ENCODE peak calls at places on chromosomes 3 and 15, in seven cellular contexts. D is MM.1S, J is Peyer's patch, X is GM10248, Z is GM13977, I is HL-60, Q is Caco-2. B is an unnamed sample.

GRCh38 chr15:44545934-44546802 is 9.2 kb downstream of the EIF3J start:
- DNase-seq in J (no peak), X (peak; percentile 45), Q (no peak), D (peak; percentile 74), Z (peak; percentile 53), I (no peak), B (no peak)

GRCh38 chr3:113914646-113915045 is 33.2 kb upstream of the ZDHHC23 start:
- DNase-seq in Q (no peak), Z (no peak), I (no peak), J (no peak), D (no peak), X (no peak), B (no peak)

GRCh38 chr3:55692295-55692957 is 205.3 kb upstream of the WNT5A start:
- DNase-seq in I (no peak), J (no peak), D (no peak), Z (no peak), Q (no peak), X (no peak), B (no peak)

GRCh38 chr3:102733811-102734574 is 299.2 kb downstream of the ZPLD1 start:
- DNase-seq in I (no peak), D (no peak), Q (no peak), Z (no peak), X (no peak), J (no peak), B (no peak)

GRCh38 chr3:141368925-141369794 is 856 bp downstream of the ZBTB38 start:
- DNase-seq in J (no peak), X (no peak), Z (no peak), Q (no peak), D (peak; percentile 5), I (no peak), B (no peak)

GRCh38 chr3:122024800-122025199 is 2.8 kb upstream of the ILDR1 start:
- DNase-seq in Q (no peak), Z (no peak), X (no peak), J (no peak), I (no peak), D (no peak), B (no peak)

GRCh38 chr3:69819283-69819682 is 80.0 kb downstream of the MITF start:
- DNase-seq in D (no peak), Z (no peak), I (no peak), Q (no peak), J (no peak), X (no peak), B (no peak)

GRCh38 chr3:17518189-17519059 is 224.0 kb downstream of the TBC1D5 start:
- DNase-seq in I (no peak), D (no peak), Q (no peak), J (no peak), Z (no peak), X (no peak), B (no peak)

DNA sequence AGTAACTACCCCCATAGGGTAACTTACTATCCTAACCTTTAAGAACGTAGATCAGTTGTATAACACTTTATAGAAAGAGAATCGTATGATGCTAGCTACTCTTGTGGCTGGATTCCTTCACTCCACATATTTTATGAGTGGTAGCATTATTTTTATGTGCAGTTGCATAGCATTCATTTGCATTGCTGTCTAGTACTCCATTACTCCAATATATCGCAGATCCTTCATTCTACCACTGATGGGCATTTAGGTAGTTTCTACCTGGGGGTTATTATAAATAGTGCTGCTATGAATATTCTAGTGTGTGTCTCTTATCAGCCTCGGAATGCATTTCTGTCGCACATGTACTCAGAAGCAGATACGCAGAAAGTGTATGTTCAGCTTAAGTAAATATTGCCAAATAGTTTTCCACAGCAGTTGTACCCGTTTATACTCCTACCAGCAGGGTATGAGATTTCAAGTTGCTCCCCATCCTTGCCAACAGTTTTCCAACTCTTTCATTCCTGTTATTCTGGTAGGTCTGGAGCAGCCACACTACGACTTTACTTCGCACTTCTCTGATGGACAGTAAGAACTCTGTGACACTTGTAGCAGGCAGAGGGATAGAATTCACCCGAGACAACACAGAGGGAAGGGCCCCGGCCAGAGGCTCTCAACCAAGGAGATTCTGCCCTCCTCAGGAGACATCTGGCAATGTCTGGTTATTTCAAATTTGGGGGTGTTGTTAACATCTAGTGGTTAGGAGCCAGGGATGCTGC is 9.8 kb upstream of the VGLL4 start:
- DNase-seq in Z (no peak), Q (no peak), D (no peak), X (no peak), J (no peak), I (no peak), B (no peak)
- TF ChIP-seq CTCF in Z (peak; percentile 2), Q (no peak), D (no peak), X (no peak), J (no peak), I (no peak), B (no peak)

GRCh38 chr3:14728113-14728512 is 53.2 kb downstream of the C3orf20 start:
- DNase-seq in D (no peak), Q (no peak), I (no peak), X (no peak), Z (no peak), J (no peak), B (no peak)

GRCh38 chr3:14725015-14725431 is 50.1 kb downstream of the C3orf20 start:
- DNase-seq in D (no peak), I (no peak), Z (no peak), X (no peak), Q (no peak), J (peak; percentile 56), B (no peak)

GRCh38 chr3:14721126-14721864 is 46.4 kb downstream of the C3orf20 start:
- DNase-seq in X (no peak), Z (no peak), I (no peak), D (no peak), Q (no peak), J (no peak), B (no peak)

GRCh38 chr3:14730703-14731102 is 55.8 kb downstream of the C3orf20 start:
- DNase-seq in D (no peak), Q (no peak), I (no peak), Z (no peak), J (no peak), X (no peak), B (no peak)

DNA sequence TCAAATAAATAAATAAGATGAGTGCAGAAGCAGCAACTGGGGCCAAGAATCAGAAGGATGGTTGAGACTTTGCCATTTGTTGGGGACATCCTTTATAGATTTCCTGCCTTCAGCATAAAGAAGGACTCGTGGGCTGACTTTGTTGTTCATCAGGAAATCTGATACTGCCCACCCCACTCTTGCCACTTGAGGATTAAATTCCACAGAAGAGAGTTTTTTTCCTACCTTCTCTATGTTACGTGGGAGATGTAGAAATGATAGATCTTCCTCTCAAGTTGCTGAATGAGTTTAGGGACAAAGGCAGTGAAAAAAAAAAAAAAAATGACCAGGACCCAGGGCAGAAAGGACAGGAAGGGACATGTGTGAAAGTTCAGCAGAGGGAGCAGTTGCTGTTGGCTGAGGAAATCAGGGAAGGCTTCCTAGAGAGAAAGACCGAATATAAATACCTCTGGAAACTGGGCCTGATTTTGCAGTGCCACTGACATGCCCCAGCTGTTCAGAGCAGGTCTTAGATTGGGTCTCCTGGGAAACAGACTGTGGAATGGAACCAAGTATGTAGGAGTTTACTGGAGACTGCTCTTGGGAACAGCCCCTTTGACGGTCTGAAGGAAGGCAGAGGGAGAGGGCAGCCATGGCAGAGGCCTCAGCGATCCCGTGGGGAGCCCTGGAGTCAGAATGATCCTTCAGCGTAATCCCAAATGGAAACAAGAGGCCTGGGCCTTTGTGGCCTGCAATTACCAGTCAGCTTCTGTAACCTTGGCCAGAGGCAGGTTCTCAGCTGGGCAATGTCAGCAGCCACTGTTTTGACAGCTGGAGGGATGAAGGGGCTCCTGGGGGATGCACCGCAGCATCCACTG is 50.9 kb downstream of the C3orf20 start:
- DNase-seq in X (no peak), I (no peak), D (no peak), J (peak; percentile 62), Q (no peak), Z (no peak), B (no peak)
- TF ChIP-seq CTCF in X (no peak), I (no peak), D (no peak), J (no peak), Q (no peak), Z (no peak), B (no peak)

GRCh38 chr15:98647026-98647773 is 1.1 kb upstream of the IGF1R start:
- DNase-seq in J (peak; percentile 75), Q (peak; percentile 83), Z (peak; percentile 83), D (peak; percentile 85), I (peak; percentile 67), X (peak; percentile 81), B (peak; percentile 69)

GRCh38 chr15:98649996-98650870 is 1.9 kb downstream of the IGF1R start:
- DNase-seq in Z (no peak), Q (no peak), J (peak; percentile 58), I (peak; percentile 45), X (no peak), D (no peak), B (peak; percentile 75)

GRCh38 chr15:98649621-98649995 is 1.3 kb downstream of the IGF1R start:
- DNase-seq in Q (no peak), D (peak; percentile 43), Z (peak; percentile 52), J (peak; percentile 60), I (peak; percentile 60), X (no peak), B (peak; percentile 51)

GRCh38 chr15:98647774-98648653 is at the start of gene IGF1R:
- DNase-seq in D (peak; percentile 93), Q (peak; percentile 81), Z (peak; percentile 91), I (peak; percentile 81), X (peak; percentile 86), J (peak; percentile 91), B (peak; percentile 95)

DNA sequence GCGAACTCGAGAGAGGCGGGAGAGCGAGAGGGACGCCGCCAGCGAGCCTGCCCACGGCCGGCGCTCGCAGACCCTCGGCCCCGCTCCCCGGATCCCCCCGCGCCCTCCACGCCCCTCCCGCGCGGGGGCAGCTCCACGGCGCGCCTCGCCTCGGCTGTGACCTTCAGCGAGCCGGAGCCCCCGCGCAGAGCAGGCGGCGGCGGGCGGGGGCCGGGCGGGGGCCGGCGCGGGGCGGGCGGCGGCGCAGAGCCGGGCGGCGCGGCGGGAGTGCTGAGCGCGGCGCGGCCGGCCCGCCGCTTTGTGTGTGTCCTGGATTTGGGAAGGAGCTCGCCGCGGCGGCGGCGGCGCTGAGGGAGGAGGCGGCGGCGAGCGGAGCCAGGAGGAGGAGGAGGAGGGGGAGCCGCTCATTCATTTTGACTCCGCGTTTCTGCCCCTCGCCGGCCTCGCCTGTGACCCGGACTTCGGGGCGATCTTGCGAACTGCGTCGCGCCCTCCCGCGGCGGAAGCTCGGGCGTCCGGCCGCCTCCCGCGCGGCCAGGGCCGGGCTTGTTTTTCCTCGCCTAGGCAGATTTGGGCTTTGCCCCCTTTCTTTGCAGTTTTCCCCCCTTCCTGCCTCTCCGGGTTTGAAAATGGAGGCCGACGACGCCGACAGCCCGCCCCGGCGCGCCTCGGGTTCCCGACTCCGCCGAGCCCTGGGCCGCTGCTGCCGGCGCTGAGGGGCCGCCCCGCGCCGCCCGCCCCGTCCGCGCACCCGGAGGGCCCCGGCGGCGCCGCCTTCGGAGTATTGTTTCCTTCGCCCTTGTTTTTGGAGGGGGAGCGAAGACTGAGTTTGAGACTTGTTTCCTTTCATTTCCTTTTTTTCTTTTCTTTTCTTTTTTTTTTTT is 557 bp downstream of the IGF1R start:
- DNase-seq in I (peak; percentile 29), D (peak; percentile 59), J (peak; percentile 68), X (peak; percentile 45), Q (no peak), Z (peak; percentile 64), B (peak; percentile 35)
- TF ChIP-seq CTCF in I (no peak), D (no peak), J (no peak), X (no peak), Q (no peak), Z (peak; percentile 23), B (no peak)

GRCh38 chr3:9795212-9795611 is 2.3 kb downstream of the ARPC4 start:
- DNase-seq in Q (no peak), I (peak; percentile 48), Z (no peak), X (peak; percentile 43), D (no peak), J (no peak), B (no peak)

GRCh38 chr3:9803494-9803893 is 6.6 kb upstream of the TTLL3 start:
- DNase-seq in I (no peak), Z (no peak), J (no peak), X (no peak), D (no peak), Q (no peak), B (no peak)

GRCh38 chr3:9797196-9797945 is 4.5 kb downstream of the ARPC4 start:
- DNase-seq in Q (no peak), I (no peak), Z (no peak), D (no peak), X (no peak), J (no peak), B (no peak)

GRCh38 chr3:9806137-9806536 is 3.9 kb upstream of the TTLL3 start:
- DNase-seq in J (no peak), D (no peak), X (no peak), Z (no peak), I (no peak), Q (no peak), B (no peak)

GRCh38 chr3:9800529-9800928 is 7.6 kb downstream of the ARPC4 start:
- DNase-seq in D (no peak), J (no peak), X (no peak), Z (no peak), Q (no peak), I (no peak), B (no peak)
- TF ChIP-seq CTCF in D (no peak), J (peak; percentile 41), X (peak; percentile 16), Z (peak; percentile 4), Q (no peak), I (peak; percentile 4), B (no peak)

B was measured in natural killer cell.